ENCODE peak calls at places on chromosome 6, in six cellular contexts. N is H9, U is fibroblast of lung, Y is mammary epithelial cell, A is neural progenitor cell, X is MM.1S. G is an unnamed sample. For H3K79me2, the result is how much of the 10 kb centered on the place peaks cover.

GRCh38 chr6:39294133-39294532 is 20.1 kb downstream of the KCNK17 start:
- DNase-seq in N (no peak), U (no peak), Y (no peak), A (no peak), X (no peak), G (no peak)

GRCh38 chr6:8940356-8940755 is 505.0 kb upstream of the SLC35B3 start:
- DNase-seq in N (no peak), U (no peak), Y (no peak), A (no peak), X (no peak), G (no peak)

GRCh38 chr6:118744261-118744941 is 93.0 kb upstream of the CEP85L start:
- DNase-seq in N (no peak), U (peak), Y (peak), A (no peak), X (no peak), G (no peak)

GRCh38 chr6:21441386-21441785 is 152.2 kb upstream of the SOX4 start:
- DNase-seq in N (no peak), U (peak), Y (peak), A (no peak), X (no peak), G (no peak)

GRCh38 chr6:163376167-163376566 is 38.4 kb upstream of the QKI start:
- DNase-seq in N (no peak), U (no peak), Y (no peak), A (no peak), X (no peak), G (no peak)

GRCh38 chr6:8888468-8888867 is 453.1 kb upstream of the SLC35B3 start:
- DNase-seq in N (no peak), U (no peak), Y (no peak), A (no peak), X (peak), G (no peak)

GRCh38 chr6:124866040-124866439 is 96.2 kb upstream of the RNF217 start:
- DNase-seq in N (no peak), U (no peak), Y (no peak), A (no peak), X (no peak), G (no peak)

GRCh38 chr6:40733770-40734396 is 146.7 kb upstream of the LRFN2 start:
- DNase-seq in N (no peak), U (no peak), Y (no peak), A (no peak), X (no peak), G (no peak)

GRCh38 chr6:87093199-87093598 is 1.7 kb downstream of the CGA start:
- DNase-seq in N (no peak), U (peak), Y (no peak), A (no peak), X (no peak), G (peak)

GRCh38 chr6:69915346-69915745 is 49.0 kb downstream of the COL19A1 start:
- DNase-seq in N (no peak), U (no peak), Y (no peak), A (peak), X (no peak), G (no peak)

GRCh38 chr6:6407061-6407723 is 86.7 kb upstream of the F13A1 start:
- DNase-seq in N (no peak), U (no peak), Y (no peak), A (no peak), X (no peak), G (no peak)

GRCh38 chr6:166005846-166006592 is 161.6 kb downstream of the TBXT start:
- DNase-seq in N (peak), U (peak), Y (no peak), A (peak), X (no peak), G (no peak)

GRCh38 chr6:75656479-75656878 is 54.8 kb downstream of the SENP6 start:
- DNase-seq in N (no peak), U (no peak), Y (no peak), A (no peak), X (no peak), G (no peak)

GRCh38 chr6:25659633-25660368 is 7.8 kb downstream of the SCGN start:
- DNase-seq in N (no peak), U (no peak), Y (no peak), A (no peak), X (no peak), G (peak)

GRCh38 chr6:15332441-15332840 is 86.6 kb downstream of the JARID2 start:
- DNase-seq in N (no peak), U (peak), Y (no peak), A (no peak), X (no peak), G (no peak)

GRCh38 chr6:15623282-15624116 is 39.3 kb downstream of the DTNBP1 start:
- DNase-seq in N (no peak), U (no peak), Y (no peak), A (no peak), X (peak), G (peak)

GRCh38 chr6:72865467-72865866 is 243.6 kb downstream of the KCNQ5 start:
- DNase-seq in N (no peak), U (peak), Y (peak), A (no peak), X (no peak), G (no peak)
- H3K79me2 ChIP-seq in N (under half), U (under half), Y (under half), A (under half), X (under half), G (under half)

DNA sequence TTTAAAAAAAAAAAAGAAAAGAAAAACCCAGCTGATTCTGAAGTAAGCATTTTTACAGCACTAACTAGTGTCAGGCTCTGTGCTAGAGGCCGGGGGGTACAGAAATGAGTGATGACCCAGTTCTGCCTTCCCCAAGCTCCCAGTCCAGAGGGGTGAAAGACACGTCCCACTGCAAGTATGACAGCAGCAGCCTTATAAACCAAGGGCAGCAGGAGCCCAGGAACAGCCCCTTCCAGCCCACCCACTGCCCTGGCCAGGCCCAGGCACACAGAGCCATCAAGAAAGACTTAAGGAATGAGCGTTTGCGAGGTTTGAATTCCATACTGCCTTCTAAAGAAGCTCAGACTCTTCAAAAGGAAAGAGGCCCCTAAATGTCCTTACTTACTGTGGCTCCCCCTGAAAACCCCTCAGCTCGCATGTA is 10.1 kb downstream of the TRERF1 start:
- DNase-seq in N (peak), U (peak), Y (no peak), A (peak), X (no peak), G (no peak)
- H3K79me2 ChIP-seq in N (under half), U (half or more), Y (under half), A (half or more), X (half or more), G (under half)

GRCh38 chr6:157058574-157058973 is 264.7 kb downstream of the TMEM242 start:
- DNase-seq in N (no peak), U (no peak), Y (no peak), A (no peak), X (no peak), G (no peak)
- H3K79me2 ChIP-seq in N (under half), U (under half), Y (under half), A (half or more), X (under half), G (under half)

GRCh38 chr6:159604443-159604956 is 88.5 kb downstream of the SOD2 start:
- DNase-seq in N (no peak), U (no peak), Y (no peak), A (no peak), X (no peak), G (no peak)

GRCh38 chr6:159608961-159609673 is 83.9 kb downstream of the SOD2 start:
- DNase-seq in N (peak), U (peak), Y (peak), A (peak), X (peak), G (no peak)

GRCh38 chr6:159606786-159607185 is 86.3 kb downstream of the SOD2 start:
- DNase-seq in N (no peak), U (peak), Y (no peak), A (no peak), X (no peak), G (no peak)

GRCh38 chr6:159610881-159611280 is 82.2 kb downstream of the SOD2 start:
- DNase-seq in N (no peak), U (no peak), Y (no peak), A (no peak), X (no peak), G (no peak)

DNA sequence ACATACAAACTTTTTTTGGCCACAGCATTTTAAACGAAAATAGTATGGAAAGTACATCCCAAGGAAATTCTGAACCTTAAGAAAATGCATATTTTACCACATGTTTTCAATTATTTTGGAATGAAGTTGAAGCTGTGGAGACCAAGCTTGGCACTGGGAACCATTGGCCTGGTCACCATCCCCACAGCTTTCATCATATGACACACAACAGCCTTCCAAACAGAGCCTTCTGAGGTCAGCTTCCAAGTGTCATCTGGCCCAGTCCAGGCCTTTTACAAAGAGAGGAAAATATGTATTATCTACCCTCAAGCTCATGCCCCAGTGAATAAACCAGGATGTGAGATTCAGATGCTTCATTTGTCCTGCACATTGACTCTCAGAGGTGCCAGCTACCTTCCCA is 83.2 kb downstream of the SOD2 start:
- DNase-seq in N (no peak), U (no peak), Y (no peak), A (no peak), X (no peak), G (no peak)
- H3K79me2 ChIP-seq in N (under half), U (under half), Y (under half), A (under half), X (under half), G (under half)

G was measured in endothelial cell of umbilical vein.